ENCODE peak calls at places on chromosomes 12 and 14, in four cellular contexts. M is A549, R is HepG2, X is WTC11. S is an unnamed sample.

GRCh38 chr14:65959563-65960024 is 526.6 kb upstream of the CCDC196 start:
- DNase-seq in R (no peak), X (no peak), M (no peak), S (no peak)

GRCh38 chr14:23076785-23077408 is 18.0 kb downstream of the ACIN1 start:
- DNase-seq in X (no peak), M (peak), R (peak), S (peak)

GRCh38 chr14:103334644-103335603 is 887 bp downstream of the EIF5 start:
- DNase-seq in X (peak), R (peak), M (peak), S (peak)

GRCh38 chr12:76471579-76471978 is 88.0 kb downstream of the OSBPL8 start:
- DNase-seq in M (no peak), R (no peak), X (no peak), S (no peak)

GRCh38 chr12:109653896-109654295 is 59.7 kb upstream of the FAM222A start:
- DNase-seq in X (no peak), M (no peak), R (no peak), S (no peak)

GRCh38 chr12:43210437-43211197 is 341.4 kb downstream of the ADAMTS20 start:
- DNase-seq in R (no peak), X (no peak), M (no peak), S (no peak)

GRCh38 chr14:64960762-64961276 is 11.3 kb downstream of the RAB15 start:
- DNase-seq in M (no peak), X (peak), R (no peak), S (peak)

GRCh38 chr12:6200266-6201198 is at the start of gene CD9:
- DNase-seq in X (peak), M (peak), R (no peak), S (peak)

GRCh38 chr12:80364056-80364455 is 80.0 kb upstream of the PTPRQ start:
- DNase-seq in X (no peak), M (no peak), R (no peak), S (no peak)

GRCh38 chr12:109462868-109463692 is 14.0 kb downstream of the KCTD10 start:
- DNase-seq in M (peak), R (peak), X (peak), S (no peak)

GRCh38 chr12:12521044-12521485 is 41.6 kb downstream of the DUSP16 start:
- DNase-seq in X (no peak), M (no peak), R (no peak), S (no peak)

GRCh38 chr14:21267886-21268611 is 1.2 kb downstream of the HNRNPC start:
- DNase-seq in M (no peak), R (no peak), X (no peak), S (no peak)

GRCh38 chr12:26122681-26123481 is 2.0 kb downstream of the BHLHE41 start:
- DNase-seq in M (peak), X (peak), R (no peak), S (peak)

GRCh38 chr12:21843795-21844194 is 69.3 kb upstream of the KCNJ8 start:
- DNase-seq in M (no peak), X (no peak), R (no peak), S (no peak)

GRCh38 chr12:67038486-67038885 is 230.7 kb upstream of the CAND1 start:
- DNase-seq in M (no peak), R (no peak), X (no peak), S (no peak)

GRCh38 chr12:105226219-105226618 is 9.8 kb downstream of the APPL2 start:
- DNase-seq in X (no peak), M (no peak), R (no peak), S (no peak)

GRCh38 chr14:94887591-94887990 is 117.7 kb upstream of the GSC start:
- DNase-seq in R (no peak), M (no peak), X (no peak), S (no peak)

GRCh38 chr12:26704684-26705475 is 128.1 kb downstream of the ITPR2 start:
- DNase-seq in M (peak), X (no peak), R (peak), S (no peak)

GRCh38 chr12:92312463-92312970 is 166.9 kb upstream of the BTG1 start:
- DNase-seq in R (no peak), M (no peak), X (no peak), S (no peak)

GRCh38 chr14:61152851-61153364 is 128.2 kb downstream of the TMEM30B start:
- DNase-seq in X (no peak), R (peak), M (no peak), S (no peak)

GRCh38 chr12:49889361-49890095 is 14.2 kb downstream of the FAIM2 start:
- DNase-seq in X (no peak), R (no peak), M (no peak), S (no peak)

GRCh38 chr14:99597911-99598600 is 6.0 kb downstream of the CCDC85C start:
- DNase-seq in X (no peak), M (no peak), R (no peak), S (no peak)

GRCh38 chr12:47216150-47216677 is 136.5 kb upstream of the AMIGO2 start:
- DNase-seq in M (no peak), X (no peak), R (no peak), S (no peak)
- TF ChIP-seq NR3C1 in M (no peak), X (no peak), R (no peak), S (no peak)

GRCh38 chr12:47636908-47637780 is 68.7 kb downstream of the RPAP3 start:
- DNase-seq in R (peak), X (peak), M (peak), S (peak)
- TF ChIP-seq NR3C1 in R (no peak), X (no peak), M (no peak), S (no peak)

GRCh38 chr12:98618952-98619351 is 25.5 kb downstream of the SLC25A3 start:
- DNase-seq in R (no peak), M (no peak), X (no peak), S (no peak)
- TF ChIP-seq NR3C1 in R (no peak), M (no peak), X (no peak), S (no peak)

DNA sequence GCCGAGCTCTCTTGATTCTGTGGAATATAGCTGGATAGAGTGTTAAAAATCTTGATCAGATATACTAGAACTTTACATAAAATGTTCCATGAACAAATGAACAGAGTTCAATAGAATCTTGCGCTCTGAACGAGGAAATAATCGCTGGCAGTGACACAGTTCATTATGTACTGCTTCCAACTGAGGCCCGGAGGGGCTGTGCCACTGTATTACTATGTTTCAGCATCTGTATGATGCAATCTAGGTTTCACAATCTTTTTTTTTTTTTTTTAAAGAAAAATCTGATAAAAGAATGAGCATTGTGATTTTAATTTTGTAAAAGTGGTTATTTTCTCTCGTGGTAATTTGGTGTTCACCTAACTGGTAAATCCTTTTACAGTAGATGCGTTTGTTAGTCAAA is 77.2 kb downstream of the FERMT2 start:
- DNase-seq in R (no peak), X (no peak), M (no peak), S (no peak)
- TF ChIP-seq NR3C1 in R (no peak), X (no peak), M (no peak), S (no peak)

DNA sequence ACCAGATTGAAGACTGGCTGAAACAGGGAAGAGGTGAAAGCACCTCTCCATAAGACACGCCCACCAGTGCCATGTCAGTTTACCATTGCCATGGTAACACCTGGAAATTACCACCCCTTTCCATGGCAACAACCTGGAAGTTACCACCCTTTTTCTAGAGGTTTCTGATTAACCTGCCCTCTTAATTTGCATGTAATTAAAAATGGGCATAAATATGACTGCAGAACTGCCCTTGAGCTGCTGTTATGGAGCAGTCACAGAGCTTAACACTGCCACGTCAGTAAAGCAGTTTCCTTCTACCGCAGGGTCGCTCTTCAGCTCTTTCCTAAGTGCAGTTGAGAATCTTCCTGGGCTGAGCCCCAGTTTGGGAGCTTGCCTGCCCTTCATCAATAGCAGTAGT is 55.2 kb downstream of the RASSF3 start:
- DNase-seq in R (no peak), X (peak), M (no peak), S (no peak)
- TF ChIP-seq NR3C1 in R (no peak), X (no peak), M (no peak), S (no peak)

GRCh38 chr12:114684098-114684869 is at the start of gene TBX3:
- DNase-seq in R (peak), X (peak), M (peak), S (peak)
- TF ChIP-seq NR3C1 in R (no peak), X (no peak), M (no peak), S (no peak)

GRCh38 chr12:57764662-57765002 is 2.2 kb downstream of the CYP27B1 start:
- DNase-seq in X (no peak), R (no peak), M (no peak), S (no peak)
- TF ChIP-seq NR3C1 in X (no peak), R (no peak), M (no peak), S (no peak)

GRCh38 chr14:77985235-77985634 is 184.9 kb upstream of the NRXN3 start:
- DNase-seq in R (no peak), M (no peak), X (no peak), S (no peak)
- TF ChIP-seq NR3C1 in R (no peak), M (no peak), X (no peak), S (no peak)

S was measured in K562.